ENCODE peak calls at places on chromosomes 5 and 9, in six cellular contexts. I is NB4, K is endothelial cell of umbilical vein, M is HepG2, W is GM12878, B is K562. O is an unnamed sample.

GRCh38 chr5:133953568-133954145 is 14.8 kb downstream of the C5orf15 start:
- DNase-seq in I (peak; percentile 12), K (no peak), M (no peak), W (no peak), B (no peak), O (no peak)

GRCh38 chr9:112273826-112274225 is 59.6 kb downstream of the PTBP3 start:
- DNase-seq in I (no peak), K (no peak), M (no peak), W (no peak), B (no peak), O (no peak)

GRCh38 chr5:20610650-20611049 is 622.6 kb upstream of the CDH18 start:
- DNase-seq in I (no peak), K (no peak), M (no peak), W (no peak), B (no peak), O (no peak)

GRCh38 chr9:2638871-2639673 is 17.5 kb downstream of the VLDLR start:
- DNase-seq in I (no peak), K (no peak), M (no peak), W (no peak), B (no peak), O (no peak)

GRCh38 chr5:66118294-66118693 is 25.8 kb upstream of the SREK1 start:
- DNase-seq in I (no peak), K (no peak), M (no peak), W (no peak), B (no peak), O (no peak)

GRCh38 chr9:36970007-36970888 is 63.8 kb downstream of the PAX5 start:
- DNase-seq in I (no peak), K (no peak), M (no peak), W (no peak), B (no peak), O (no peak)

GRCh38 chr5:133713746-133714145 is 101.4 kb upstream of the FSTL4 start:
- DNase-seq in I (peak; percentile 15), K (no peak), M (no peak), W (no peak), B (no peak), O (no peak)

GRCh38 chr5:156327306-156327705 is 342 bp downstream of the SGCD start:
- DNase-seq in I (no peak), K (no peak), M (no peak), W (no peak), B (no peak), O (no peak)

GRCh38 chr5:342501-343460 is 21.3 kb downstream of the AHRR start:
- DNase-seq in I (peak; percentile 73), K (no peak), M (no peak), W (no peak), B (no peak), O (no peak)

GRCh38 chr5:59042201-59042600 is 459.3 kb downstream of the RAB3C start:
- DNase-seq in I (peak; percentile 57), K (peak; percentile 29), M (no peak), W (no peak), B (no peak), O (no peak)

GRCh38 chr9:111621895-111622480 is 9.1 kb upstream of the DNAJC25 start:
- DNase-seq in I (peak; percentile 32), K (peak; percentile 68), M (peak; percentile 47), W (no peak), B (peak; percentile 30), O (peak; percentile 61)

GRCh38 chr5:169876376-169876775 is 103.9 kb downstream of the INSYN2B start:
- DNase-seq in I (peak; percentile 53), K (no peak), M (no peak), W (no peak), B (no peak), O (no peak)

GRCh38 chr9:477146-477545 is 262.5 kb downstream of the DOCK8 start:
- DNase-seq in I (no peak), K (no peak), M (no peak), W (no peak), B (no peak), O (no peak)

GRCh38 chr9:117034862-117035261 is 347.8 kb downstream of the TRIM32 start:
- DNase-seq in I (peak; percentile 31), K (no peak), M (no peak), W (no peak), B (no peak), O (peak; percentile 1)

GRCh38 chr5:7244208-7244607 is 151.7 kb upstream of the ADCY2 start:
- DNase-seq in I (no peak), K (no peak), M (no peak), W (no peak), B (no peak), O (no peak)

GRCh38 chr5:35438786-35439185 is 178.9 kb upstream of the SPEF2 start:
- DNase-seq in I (no peak), K (no peak), M (no peak), W (no peak), B (no peak), O (no peak)

GRCh38 chr5:29005386-29005785 is 1967.0 kb upstream of the CDH9 start:
- DNase-seq in I (peak; percentile 20), K (no peak), M (peak; percentile 6), W (no peak), B (no peak), O (peak; percentile 46)

GRCh38 chr5:102823441-102823874 is 68.4 kb downstream of the PAM start:
- DNase-seq in I (no peak), K (peak; percentile 71), M (no peak), W (no peak), B (no peak), O (no peak)

GRCh38 chr9:36450110-36450732 is 50.2 kb upstream of the RNF38 start:
- DNase-seq in I (peak; percentile 34), K (peak; percentile 50), M (peak; percentile 66), W (no peak), B (peak; percentile 30), O (peak; percentile 38)

GRCh38 chr5:164824671-164825070 is 1319.3 kb downstream of the MAT2B start:
- DNase-seq in I (no peak), K (no peak), M (no peak), W (no peak), B (no peak), O (no peak)

GRCh38 chr9:123358181-123358894 is 2.3 kb downstream of the CRB2 start:
- DNase-seq in I (no peak), K (no peak), M (no peak), W (no peak), B (no peak), O (no peak)

GRCh38 chr9:104074876-104075275 is 19.2 kb upstream of the SMC2 start:
- DNase-seq in I (no peak), K (no peak), M (peak; percentile 32), W (no peak), B (no peak), O (peak; percentile 56)

GRCh38 chr5:149355688-149356087 is 2.2 kb upstream of the PCYOX1L start:
- DNase-seq in I (no peak), K (no peak), M (no peak), W (no peak), B (peak; percentile 20), O (no peak)

GRCh38 chr9:136981588-136982231 is 1.1 kb upstream of the LCNL1 start:
- DNase-seq in I (no peak), K (no peak), M (peak; percentile 58), W (no peak), B (no peak), O (no peak)

GRCh38 chr5:19795218-19795617 is 192.8 kb downstream of the CDH18 start:
- DNase-seq in I (no peak), K (peak; percentile 34), M (peak; percentile 3), W (no peak), B (no peak), O (peak; percentile 3)

GRCh38 chr5:132293066-132293991 is 865 bp upstream of the SLC22A4 start:
- DNase-seq in I (peak; percentile 94), K (peak; percentile 89), M (peak; percentile 82), W (no peak), B (peak; percentile 86), O (peak; percentile 91)

GRCh38 chr5:32435416-32435815 is 9.1 kb downstream of the ZFR start:
- DNase-seq in I (no peak), K (no peak), M (no peak), W (no peak), B (no peak), O (no peak)

GRCh38 chr5:107772418-107773310 is 101.9 kb upstream of the EFNA5 start:
- DNase-seq in I (no peak), K (peak; percentile 39), M (no peak), W (no peak), B (no peak), O (no peak)

GRCh38 chr5:138338411-138339085 is 482 bp downstream of the FAM53C start:
- DNase-seq in I (no peak), K (peak; percentile 36), M (no peak), W (no peak), B (peak; percentile 88), O (no peak)
- TF ChIP-seq POLR2A in I (no peak), K (no peak), M (no peak), W (no peak), B (no peak), O (no peak)

DNA sequence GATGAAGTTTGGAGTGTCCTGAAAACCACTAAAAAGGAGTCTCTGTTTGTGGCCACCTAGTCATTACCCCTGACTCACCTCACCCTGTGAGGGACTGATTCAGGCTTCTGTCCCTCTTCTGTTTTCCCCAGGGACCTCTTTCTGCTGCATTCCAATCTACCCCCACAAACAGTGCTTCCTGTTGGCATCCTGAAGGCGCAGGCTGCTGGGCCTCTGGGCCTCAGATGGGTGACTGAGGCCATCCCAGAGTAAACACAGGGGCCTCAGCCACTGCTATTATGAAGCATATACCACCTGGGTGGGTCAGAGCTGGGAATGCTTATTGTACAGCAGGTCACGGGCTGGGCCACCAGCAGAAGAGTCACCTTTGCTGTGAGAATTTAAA is 20.0 kb downstream of the MORN5 start:
- DNase-seq in I (peak; percentile 74), K (no peak), M (peak; percentile 59), W (no peak), B (no peak), O (no peak)
- TF ChIP-seq MYC in I (no peak), K (no peak), M (no peak), W (no peak), B (no peak), O (no peak)

DNA sequence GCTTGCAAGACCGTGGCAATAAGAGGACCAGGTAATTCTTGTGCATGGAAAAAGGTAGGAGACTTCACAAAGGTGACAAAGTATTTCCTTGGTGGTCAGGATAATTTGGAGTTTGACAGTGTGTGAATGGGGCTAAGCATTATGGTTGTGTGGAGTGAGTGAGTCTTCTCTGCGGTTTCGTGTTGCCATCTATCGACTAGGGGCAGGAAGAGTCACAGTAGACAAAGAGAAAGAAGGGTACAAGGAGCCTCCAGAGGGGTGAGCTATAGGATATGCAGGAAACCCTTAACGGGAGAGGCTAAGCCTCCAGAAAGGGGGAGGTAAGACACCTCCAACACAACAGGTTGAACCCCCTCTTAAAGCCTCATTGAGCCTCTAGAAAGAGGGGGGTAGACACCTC is 64.0 kb upstream of the RANBP6 start:
- DNase-seq in I (no peak), K (no peak), M (no peak), W (no peak), B (no peak), O (no peak)
- H3K4me3 ChIP-seq in I (no peak overlapping the region), K (no peak overlapping the region), M (peak overlapping the region; percentile 66), W (no peak overlapping the region), B (peak overlapping the region; percentile 35), O (peak overlapping the region; percentile 42)

DNA sequence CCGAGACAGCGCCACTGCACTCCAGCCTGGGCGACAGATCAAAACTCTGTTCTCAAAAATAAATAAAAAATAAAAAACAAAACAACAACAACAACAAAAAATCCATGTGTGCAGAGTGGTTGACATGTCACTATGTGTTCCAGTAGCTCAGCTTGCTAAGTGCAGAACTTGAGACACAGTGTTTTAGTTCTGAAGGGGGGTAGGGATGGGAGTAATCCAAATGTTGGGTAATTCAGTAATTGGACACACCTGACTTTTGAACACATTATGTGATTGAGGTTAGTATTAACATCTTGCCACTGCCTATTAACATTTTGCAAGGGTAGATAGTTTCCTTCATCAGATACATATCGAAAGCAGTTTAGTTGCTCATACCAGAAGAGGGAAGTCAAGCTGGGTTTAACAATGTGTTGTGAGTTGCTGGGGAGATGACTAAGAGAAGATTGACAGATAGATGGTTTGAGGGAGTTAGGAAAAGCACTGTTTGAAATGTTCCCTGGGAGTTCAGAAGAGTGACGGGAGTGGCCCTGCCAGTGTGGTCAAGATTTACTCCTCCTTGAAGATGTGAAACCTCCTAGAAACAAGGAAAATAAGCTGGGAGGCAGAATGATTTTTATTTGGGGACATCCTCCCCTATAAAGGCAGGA is 928 bp downstream of the HACD4 start:
- DNase-seq in I (peak; percentile 90), K (peak; percentile 35), M (no peak), W (peak; percentile 52), B (no peak), O (peak; percentile 12)
- TF ChIP-seq POLR2A in I (no peak), K (no peak), M (no peak), W (no peak), B (no peak), O (no peak)

O was measured in A549.